ENCODE peak calls at places on chromosomes 1 and 21, in four cellular contexts. One of them, this sample, is unnamed.

GRCh38 chr1:222240536-222241181 is 307.2 kb downstream of the HHIPL2 start:
- DNase-seq in Jurkat, Clone E6-1: no peak
- DNase-seq in HFF-Myc: no peak
- DNase-seq in cardiac muscle cell: peak
- DNase-seq in this sample: peak

GRCh38 chr21:43622796-43623195 is 36.5 kb downstream of the HSF2BP start:
- DNase-seq in Jurkat, Clone E6-1: no peak
- DNase-seq in cardiac muscle cell: no peak
- DNase-seq in HFF-Myc: no peak
- DNase-seq in this sample: no peak

GRCh38 chr1:76266762-76267161 is 192.2 kb downstream of the ST6GALNAC3 start:
- DNase-seq in cardiac muscle cell: no peak
- DNase-seq in HFF-Myc: no peak
- DNase-seq in Jurkat, Clone E6-1: no peak
- DNase-seq in this sample: no peak

GRCh38 chr1:230864441-230864840 is 3.9 kb downstream of the C1orf198 start:
- DNase-seq in HFF-Myc: no peak
- DNase-seq in Jurkat, Clone E6-1: no peak
- DNase-seq in cardiac muscle cell: no peak
- DNase-seq in this sample: no peak

GRCh38 chr21:44439211-44439600 is 16.1 kb upstream of the LRRC3 start:
- DNase-seq in cardiac muscle cell: no peak
- DNase-seq in Jurkat, Clone E6-1: no peak
- DNase-seq in HFF-Myc: no peak
- DNase-seq in this sample: no peak

GRCh38 chr1:203888807-203889251 is 27.4 kb downstream of the SNRPE start:
- DNase-seq in cardiac muscle cell: peak
- DNase-seq in Jurkat, Clone E6-1: no peak
- DNase-seq in HFF-Myc: peak
- DNase-seq in this sample: no peak

GRCh38 chr21:37565530-37566223 is 199.1 kb downstream of the DYRK1A start:
- DNase-seq in Jurkat, Clone E6-1: peak
- DNase-seq in cardiac muscle cell: no peak
- DNase-seq in HFF-Myc: no peak
- DNase-seq in this sample: no peak

GRCh38 chr21:31795992-31796391 is 64.1 kb upstream of the SCAF4 start:
- DNase-seq in cardiac muscle cell: no peak
- DNase-seq in HFF-Myc: no peak
- DNase-seq in Jurkat, Clone E6-1: no peak
- DNase-seq in this sample: no peak

GRCh38 chr1:158998781-158999161 is 10.9 kb upstream of the IFI16 start:
- DNase-seq in HFF-Myc: no peak
- DNase-seq in Jurkat, Clone E6-1: peak
- DNase-seq in cardiac muscle cell: peak
- DNase-seq in this sample: no peak

GRCh38 chr1:230166366-230167132 is 99.5 kb downstream of the GALNT2 start:
- DNase-seq in HFF-Myc: no peak
- DNase-seq in Jurkat, Clone E6-1: no peak
- DNase-seq in cardiac muscle cell: no peak
- DNase-seq in this sample: no peak

GRCh38 chr1:208190784-208191183 is 53.4 kb downstream of the PLXNA2 start:
- DNase-seq in cardiac muscle cell: no peak
- DNase-seq in HFF-Myc: no peak
- DNase-seq in Jurkat, Clone E6-1: no peak
- DNase-seq in this sample: no peak

GRCh38 chr1:79304131-79304530 is 297.6 kb upstream of the ADGRL4 start:
- DNase-seq in Jurkat, Clone E6-1: no peak
- DNase-seq in cardiac muscle cell: peak
- DNase-seq in HFF-Myc: no peak
- DNase-seq in this sample: no peak

GRCh38 chr1:112344754-112345423 is 51.1 kb upstream of the CTTNBP2NL start:
- DNase-seq in cardiac muscle cell: no peak
- DNase-seq in Jurkat, Clone E6-1: peak
- DNase-seq in HFF-Myc: no peak
- DNase-seq in this sample: no peak

GRCh38 chr1:33094971-33095604 is 14.1 kb downstream of the AZIN2 start:
- DNase-seq in HFF-Myc: peak
- DNase-seq in cardiac muscle cell: peak
- DNase-seq in Jurkat, Clone E6-1: no peak
- DNase-seq in this sample: no peak

GRCh38 chr1:56330400-56331026 is 248.8 kb downstream of the PLPP3 start:
- DNase-seq in Jurkat, Clone E6-1: no peak
- DNase-seq in HFF-Myc: peak
- DNase-seq in cardiac muscle cell: peak
- DNase-seq in this sample: peak

GRCh38 chr1:1175221-1176062 is 1.8 kb downstream of the TTLL10 start:
- DNase-seq in HFF-Myc: no peak
- DNase-seq in cardiac muscle cell: no peak
- DNase-seq in Jurkat, Clone E6-1: no peak
- DNase-seq in this sample: no peak

GRCh38 chr1:43620956-43621355 is 29.0 kb upstream of the KDM4A start:
- DNase-seq in Jurkat, Clone E6-1: no peak
- DNase-seq in HFF-Myc: no peak
- DNase-seq in cardiac muscle cell: no peak
- DNase-seq in this sample: no peak

GRCh38 chr1:193747579-193747978 is 561.2 kb upstream of the B3GALT2 start:
- DNase-seq in Jurkat, Clone E6-1: no peak
- DNase-seq in HFF-Myc: no peak
- DNase-seq in cardiac muscle cell: peak
- DNase-seq in this sample: no peak

GRCh38 chr1:243268284-243268653 is 12.4 kb downstream of the SDCCAG8 start:
- DNase-seq in cardiac muscle cell: peak
- DNase-seq in HFF-Myc: peak
- DNase-seq in Jurkat, Clone E6-1: no peak
- DNase-seq in this sample: no peak

GRCh38 chr1:90579212-90579802 is 137.8 kb downstream of the BARHL2 start:
- DNase-seq in cardiac muscle cell: peak
- DNase-seq in Jurkat, Clone E6-1: peak
- DNase-seq in HFF-Myc: peak
- DNase-seq in this sample: peak

GRCh38 chr1:62175568-62176179 is 19.0 kb upstream of the L1TD1 start:
- DNase-seq in HFF-Myc: peak
- DNase-seq in cardiac muscle cell: peak
- DNase-seq in Jurkat, Clone E6-1: peak
- DNase-seq in this sample: no peak

GRCh38 chr1:168031627-168032026 is 94.8 kb upstream of the MPC2 start:
- DNase-seq in cardiac muscle cell: no peak
- DNase-seq in HFF-Myc: no peak
- DNase-seq in Jurkat, Clone E6-1: no peak
- DNase-seq in this sample: no peak

GRCh38 chr1:247376659-247377058 is 39.3 kb upstream of the NLRP3 start:
- DNase-seq in HFF-Myc: no peak
- DNase-seq in Jurkat, Clone E6-1: no peak
- DNase-seq in cardiac muscle cell: no peak
- DNase-seq in this sample: no peak

DNA sequence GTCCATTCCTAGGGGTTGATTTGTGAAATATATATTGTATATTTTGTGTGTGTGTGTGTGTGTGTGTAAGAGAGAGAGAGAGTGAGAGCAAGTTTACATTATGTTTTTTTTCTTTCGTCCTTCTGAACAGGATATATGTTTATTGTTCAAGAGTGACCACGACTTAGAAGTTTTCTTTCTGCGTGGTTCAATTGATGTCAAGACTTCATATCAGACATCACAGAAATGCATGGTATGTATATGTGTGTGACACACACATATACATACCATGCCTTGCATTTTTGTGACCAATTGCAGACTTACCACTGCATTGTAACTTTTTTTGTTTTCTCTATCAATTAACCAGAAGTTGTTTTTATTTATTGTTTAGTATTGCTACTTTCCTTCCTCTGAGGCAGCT is 2.5 kb downstream of the RASAL2 start:
- DNase-seq in Jurkat, Clone E6-1: no peak
- DNase-seq in HFF-Myc: no peak
- DNase-seq in cardiac muscle cell: no peak
- DNase-seq in this sample: no peak
- H3K4me3 ChIP-seq in Jurkat, Clone E6-1: no peak
- H3K4me3 ChIP-seq in HFF-Myc: no peak
- H3K4me3 ChIP-seq in cardiac muscle cell: no peak
- H3K4me3 ChIP-seq in this sample: peak

GRCh38 chr1:54764922-54765561 is 719 bp upstream of the PARS2 start:
- DNase-seq in Jurkat, Clone E6-1: no peak
- DNase-seq in HFF-Myc: no peak
- DNase-seq in cardiac muscle cell: no peak
- DNase-seq in this sample: no peak
- H3K4me3 ChIP-seq in Jurkat, Clone E6-1: peak
- H3K4me3 ChIP-seq in HFF-Myc: peak
- H3K4me3 ChIP-seq in cardiac muscle cell: peak
- H3K4me3 ChIP-seq in this sample: peak

DNA sequence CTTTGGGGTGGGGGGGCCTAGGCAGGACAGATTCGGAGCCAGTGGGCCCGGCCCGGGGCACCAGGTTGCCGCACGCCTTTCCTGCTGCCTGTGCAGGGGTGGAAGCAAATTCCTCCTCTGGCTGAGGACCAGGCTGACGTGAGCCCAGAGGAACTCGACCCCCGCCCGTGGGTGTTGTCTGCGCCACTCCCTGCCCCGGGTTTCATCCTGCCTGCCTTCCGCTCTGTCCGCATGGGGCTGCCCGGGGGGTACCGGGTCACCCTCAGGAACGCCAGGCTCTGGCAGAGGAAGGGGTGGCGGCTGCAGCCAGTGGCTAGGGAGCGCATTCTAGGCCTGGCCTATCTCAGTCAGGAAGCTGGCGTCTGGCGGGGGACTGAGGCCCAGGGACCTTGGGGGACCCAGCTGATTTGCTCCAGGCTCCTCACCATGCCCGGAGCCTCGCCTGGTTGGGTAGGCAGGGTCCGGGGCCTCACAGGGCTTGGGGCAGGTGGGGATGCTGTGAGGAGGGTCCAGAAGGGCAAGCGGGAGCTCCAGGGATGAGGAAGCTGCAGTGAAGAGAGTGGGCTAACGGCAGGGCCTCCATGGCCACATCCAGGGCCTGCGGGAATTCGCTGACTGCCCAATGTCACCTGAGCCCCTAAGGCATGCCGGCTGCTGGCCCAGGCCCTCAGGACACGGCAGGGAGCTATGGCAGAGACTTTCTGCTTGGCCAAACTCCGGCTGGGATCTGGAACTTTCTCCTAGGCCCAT is 2.4 kb upstream of the IBA57 start:
- DNase-seq in HFF-Myc: no peak
- DNase-seq in Jurkat, Clone E6-1: no peak
- DNase-seq in cardiac muscle cell: peak
- DNase-seq in this sample: no peak
- H3K4me3 ChIP-seq in HFF-Myc: no peak
- H3K4me3 ChIP-seq in Jurkat, Clone E6-1: no peak
- H3K4me3 ChIP-seq in cardiac muscle cell: no peak
- H3K4me3 ChIP-seq in this sample: no peak

GRCh38 chr1:19392221-19392620 is 80.1 kb downstream of the SLC66A1 start:
- DNase-seq in Jurkat, Clone E6-1: peak
- DNase-seq in HFF-Myc: no peak
- DNase-seq in cardiac muscle cell: no peak
- DNase-seq in this sample: no peak

GRCh38 chr1:19393051-19393450 is 80.9 kb downstream of the SLC66A1 start:
- DNase-seq in cardiac muscle cell: no peak
- DNase-seq in HFF-Myc: no peak
- DNase-seq in Jurkat, Clone E6-1: no peak
- DNase-seq in this sample: no peak

GRCh38 chr1:19390901-19391595 is 78.9 kb downstream of the SLC66A1 start:
- DNase-seq in cardiac muscle cell: peak
- DNase-seq in Jurkat, Clone E6-1: peak
- DNase-seq in HFF-Myc: peak
- DNase-seq in this sample: peak

GRCh38 chr1:19390166-19390850 is 78.2 kb downstream of the SLC66A1 start:
- DNase-seq in Jurkat, Clone E6-1: no peak
- DNase-seq in HFF-Myc: no peak
- DNase-seq in cardiac muscle cell: no peak
- DNase-seq in this sample: no peak

DNA sequence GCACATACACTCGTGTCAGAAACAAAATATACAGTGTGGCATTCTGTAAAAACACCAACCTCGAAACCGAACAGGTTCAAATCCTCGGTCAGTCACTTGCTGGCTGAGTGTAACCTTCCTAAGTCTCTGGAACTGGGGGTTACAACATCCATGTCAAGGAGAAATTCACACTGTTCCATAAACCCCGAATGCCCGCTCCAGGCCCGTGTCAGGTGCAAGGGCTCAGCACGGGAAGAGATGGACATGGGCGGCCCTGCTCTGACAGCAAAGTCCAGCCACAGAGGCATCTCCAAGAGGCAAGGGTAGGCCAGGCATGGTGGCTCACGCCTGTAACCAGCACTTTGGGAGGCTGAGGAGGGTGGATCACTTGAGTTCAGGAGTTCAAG is 79.5 kb downstream of the SLC66A1 start:
- DNase-seq in HFF-Myc: no peak
- DNase-seq in cardiac muscle cell: no peak
- DNase-seq in Jurkat, Clone E6-1: no peak
- DNase-seq in this sample: no peak
- H3K4me3 ChIP-seq in HFF-Myc: no peak
- H3K4me3 ChIP-seq in cardiac muscle cell: no peak
- H3K4me3 ChIP-seq in Jurkat, Clone E6-1: peak
- H3K4me3 ChIP-seq in this sample: peak

GRCh38 chr1:25022361-25023189 is 92.5 kb upstream of the RUNX3 start:
- DNase-seq in cardiac muscle cell: peak
- DNase-seq in HFF-Myc: peak
- DNase-seq in Jurkat, Clone E6-1: peak
- DNase-seq in this sample: peak
- H3K4me3 ChIP-seq in cardiac muscle cell: no peak
- H3K4me3 ChIP-seq in HFF-Myc: no peak
- H3K4me3 ChIP-seq in Jurkat, Clone E6-1: peak
- H3K4me3 ChIP-seq in this sample: peak

DNA sequence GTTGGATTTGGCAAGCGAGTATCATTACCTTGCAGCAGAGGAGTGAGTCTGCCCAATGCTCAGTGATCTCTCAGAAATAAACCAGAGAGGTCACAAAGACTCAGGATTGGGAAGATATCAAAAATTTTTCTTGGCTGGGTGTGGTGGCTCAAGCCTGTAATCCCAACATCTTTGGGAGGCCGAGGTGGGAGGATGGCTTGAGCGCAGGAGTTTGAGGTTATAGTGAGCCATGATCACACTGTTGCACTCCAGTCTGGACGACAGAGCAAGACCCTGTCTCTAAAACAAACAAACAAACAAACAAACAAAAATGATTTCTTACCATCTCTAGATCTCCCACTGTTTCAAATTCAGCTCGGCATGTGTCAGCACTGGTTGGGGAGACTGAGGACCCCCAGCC is 13.3 kb upstream of the BECN2 start:
- DNase-seq in cardiac muscle cell: no peak
- DNase-seq in HFF-Myc: no peak
- DNase-seq in Jurkat, Clone E6-1: no peak
- DNase-seq in this sample: no peak
- H3K4me3 ChIP-seq in cardiac muscle cell: no peak
- H3K4me3 ChIP-seq in HFF-Myc: no peak
- H3K4me3 ChIP-seq in Jurkat, Clone E6-1: no peak
- H3K4me3 ChIP-seq in this sample: no peak

This sample was measured in AG04449.